ENCODE peak calls at places on chromosomes 3 and 15, in four cellular contexts. V is GM23248, H is GM23338, X is hepatocyte. K is an unnamed sample.

GRCh38 chr3:136882575-136882974 is 20.6 kb downstream of the NCK1 start:
- DNase-seq in H (no peak), X (no peak), V (no peak), K (no peak)

GRCh38 chr3:120438971-120439370 is 11.8 kb downstream of the FSTL1 start:
- DNase-seq in X (peak; percentile 79), H (no peak), V (peak; percentile 85), K (peak; percentile 20)

GRCh38 chr3:196175717-196176116 is 35.5 kb downstream of the ZDHHC19 start:
- DNase-seq in H (no peak), V (no peak), X (no peak), K (no peak)

GRCh38 chr15:64010719-64011118 is 35.6 kb downstream of the DAPK2 start:
- DNase-seq in X (no peak), V (peak; percentile 93), H (no peak), K (no peak)

GRCh38 chr3:45952456-45952855 is 9.2 kb downstream of the CXCR6 start:
- DNase-seq in X (no peak), V (peak; percentile 36), H (no peak), K (no peak)

GRCh38 chr3:187987919-187988318 is 166.0 kb upstream of the LPP start:
- DNase-seq in X (no peak), V (no peak), H (no peak), K (no peak)

GRCh38 chr15:64640146-64640868 is 135.1 kb downstream of the RBPMS2 start:
- DNase-seq in V (no peak), H (no peak), X (peak; percentile 23), K (no peak)

GRCh38 chr15:99251436-99251821 is at the start of gene LRRC28:
- DNase-seq in X (no peak), V (no peak), H (no peak), K (no peak)

GRCh38 chr3:183515968-183516851 is 39.3 kb downstream of the KLHL6 start:
- DNase-seq in H (peak; percentile 71), V (no peak), X (no peak), K (no peak)

GRCh38 chr3:149494022-149494758 is 19.7 kb downstream of the TM4SF4 start:
- DNase-seq in H (peak; percentile 90), X (peak; percentile 82), V (peak; percentile 80), K (peak; percentile 85)

GRCh38 chr3:84717894-84718293 is 240.9 kb upstream of the CADM2 start:
- DNase-seq in H (no peak), V (no peak), X (no peak), K (no peak)

GRCh38 chr3:50359760-50360110 is 414 bp upstream of the TMEM115 start:
- DNase-seq in V (no peak), H (no peak), X (no peak), K (no peak)

GRCh38 chr3:194998417-194998816 is 272.5 kb downstream of the XXYLT1 start:
- DNase-seq in H (no peak), V (no peak), X (no peak), K (no peak)

GRCh38 chr3:129758921-129759320 is 134.6 kb downstream of the TMCC1 start:
- DNase-seq in V (no peak), X (no peak), H (no peak), K (no peak)

GRCh38 chr3:101695779-101696372 is 9.4 kb upstream of the RPL24 start:
- DNase-seq in V (peak; percentile 62), H (peak; percentile 91), X (peak; percentile 79), K (peak; percentile 79)

DNA sequence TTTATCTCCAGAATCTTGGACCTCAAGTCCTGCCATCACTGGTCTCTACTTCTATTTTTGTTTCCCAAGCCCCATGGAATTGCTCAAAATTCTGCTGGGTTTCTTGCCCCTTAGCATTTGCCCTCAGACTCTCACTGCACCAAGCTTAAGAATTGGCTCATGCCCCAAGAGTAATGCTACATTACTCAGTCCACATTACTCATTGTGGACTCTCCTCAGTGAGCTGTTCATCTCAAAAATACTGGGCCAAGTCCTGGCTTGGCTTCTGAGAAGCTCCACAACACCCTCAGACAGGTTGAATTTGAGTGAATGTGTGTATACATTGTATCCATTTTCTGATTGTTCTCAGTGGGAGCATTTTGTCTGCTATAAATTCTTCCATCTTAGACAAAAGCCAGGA is 364.4 kb upstream of the ARHGEF26 start:
- DNase-seq in H (no peak), X (no peak), V (peak; percentile 87), K (no peak)
- TF ChIP-seq EZH2phosphoT487 in H (no peak), X (no peak), V (no peak), K (no peak)

GRCh38 chr3:12988728-12989454 is 84.3 kb downstream of the IQSEC1 start:
- DNase-seq in H (no peak), V (no peak), X (no peak), K (no peak)
- H3K4me1 ChIP-seq in H (peaks cover 6% of the 10 kb centered on the region), V (peaks cover 13% of the 10 kb centered on the region), X (peaks cover 16% of the 10 kb centered on the region), K (peaks cover 15% of the 10 kb centered on the region)

GRCh38 chr3:114827495-114827894 is 319.6 kb downstream of the ZBTB20 start:
- DNase-seq in X (peak; percentile 61), H (peak; percentile 80), V (peak; percentile 63), K (peak; percentile 37)
- TF ChIP-seq EZH2phosphoT487 in X (no peak), H (no peak), V (no peak), K (no peak)

DNA sequence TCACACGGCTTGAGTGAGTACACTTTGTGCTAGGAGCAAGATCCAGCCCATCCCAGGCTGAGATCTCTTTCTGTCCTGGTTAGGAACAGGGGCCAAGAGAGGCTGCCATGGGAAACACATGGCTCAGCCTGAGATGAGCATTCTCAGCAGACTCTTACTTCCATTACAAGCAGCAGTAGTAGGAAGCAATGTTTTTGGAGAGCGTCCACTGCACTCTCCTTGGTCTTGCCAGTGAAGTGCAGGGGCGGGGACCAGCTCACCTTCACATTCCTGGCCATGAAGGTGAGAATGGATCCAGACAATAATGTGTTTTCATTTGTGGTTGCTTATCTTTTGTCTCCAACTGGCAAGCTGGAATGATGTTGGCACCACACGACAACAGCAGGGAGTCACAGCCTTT is 24.7 kb downstream of the ZNF80 start:
- DNase-seq in H (no peak), V (peak; percentile 3), X (no peak), K (no peak)
- H3K4me1 ChIP-seq in H (peaks cover 32% of the 10 kb centered on the region), V (peaks cover 18% of the 10 kb centered on the region), X (no peaks in the 10 kb centered on the region), K (peaks cover 13% of the 10 kb centered on the region)

GRCh38 chr15:52466134-52466701 is 62.5 kb downstream of the MYO5A start:
- DNase-seq in H (peak; percentile 77), V (peak; percentile 18), X (no peak), K (peak; percentile 13)
- TF ChIP-seq EZH2phosphoT487 in H (no peak), V (no peak), X (no peak), K (no peak)

DNA sequence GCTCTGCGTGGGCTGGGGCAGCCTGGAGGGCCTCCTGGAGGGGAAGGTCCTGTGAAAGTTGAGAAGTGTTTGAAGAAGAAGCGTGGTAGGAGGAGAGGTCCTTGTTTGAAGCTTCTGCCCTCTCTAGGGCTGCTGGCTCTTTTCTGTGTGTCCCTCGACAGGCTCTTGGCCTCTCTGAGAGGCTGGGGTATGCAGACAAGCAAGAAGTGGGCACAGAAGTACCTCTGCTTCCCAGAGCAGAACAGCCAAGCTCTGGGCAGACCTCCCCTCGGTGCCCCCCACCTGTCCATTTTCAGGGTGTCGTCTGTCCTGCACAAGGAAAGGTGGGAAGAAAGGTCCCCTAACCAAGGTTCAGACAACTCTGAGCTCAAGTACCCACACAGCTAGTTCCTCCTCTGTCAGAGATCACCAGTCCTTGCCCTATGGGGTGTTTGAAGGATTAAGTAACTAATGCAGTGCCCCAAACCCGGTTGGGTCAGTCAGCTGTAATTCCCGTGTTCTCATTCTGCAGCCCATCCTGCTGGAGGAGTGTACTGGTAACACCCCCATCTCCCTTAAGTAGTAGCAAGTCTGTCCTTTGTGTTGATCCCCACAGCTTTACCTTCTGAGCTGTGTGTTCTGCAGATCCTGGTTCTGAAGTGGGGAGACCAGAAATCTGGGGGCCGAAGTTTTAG is 6.3 kb downstream of the CSK start:
- DNase-seq in V (no peak), X (no peak), H (no peak), K (no peak)
- H3K4me1 ChIP-seq in V (peaks cover 37% of the 10 kb centered on the region), X (peaks cover 42% of the 10 kb centered on the region), H (peaks cover 31% of the 10 kb centered on the region), K (peaks cover 24% of the 10 kb centered on the region)

GRCh38 chr3:180804871-180805430 is 107.5 kb upstream of the FXR1 start:
- DNase-seq in H (peak; percentile 92), X (peak; percentile 53), V (peak; percentile 56), K (peak; percentile 89)

DNA sequence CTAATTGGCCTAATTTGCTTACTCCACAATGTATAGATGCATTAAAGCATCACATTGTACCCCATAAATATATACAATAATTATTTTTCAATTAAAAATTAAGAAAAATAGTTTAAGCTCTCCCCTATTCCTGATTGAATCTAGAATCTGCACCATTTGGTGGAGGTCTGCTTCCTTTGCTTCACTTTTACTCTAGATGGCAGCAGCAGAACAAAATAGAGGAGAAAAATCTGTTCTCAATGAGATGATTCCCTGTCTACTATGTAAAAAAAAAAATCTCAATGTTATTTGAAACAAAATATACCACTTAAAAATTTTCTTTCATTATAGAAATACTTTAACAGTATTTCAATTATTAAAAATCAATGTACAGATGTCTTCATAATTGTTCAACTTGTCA is 109.6 kb upstream of the FXR1 start:
- DNase-seq in V (peak; percentile 48), X (peak; percentile 27), H (peak; percentile 69), K (peak; percentile 34)
- TF ChIP-seq EZH2phosphoT487 in V (no peak), X (no peak), H (no peak), K (no peak)

DNA sequence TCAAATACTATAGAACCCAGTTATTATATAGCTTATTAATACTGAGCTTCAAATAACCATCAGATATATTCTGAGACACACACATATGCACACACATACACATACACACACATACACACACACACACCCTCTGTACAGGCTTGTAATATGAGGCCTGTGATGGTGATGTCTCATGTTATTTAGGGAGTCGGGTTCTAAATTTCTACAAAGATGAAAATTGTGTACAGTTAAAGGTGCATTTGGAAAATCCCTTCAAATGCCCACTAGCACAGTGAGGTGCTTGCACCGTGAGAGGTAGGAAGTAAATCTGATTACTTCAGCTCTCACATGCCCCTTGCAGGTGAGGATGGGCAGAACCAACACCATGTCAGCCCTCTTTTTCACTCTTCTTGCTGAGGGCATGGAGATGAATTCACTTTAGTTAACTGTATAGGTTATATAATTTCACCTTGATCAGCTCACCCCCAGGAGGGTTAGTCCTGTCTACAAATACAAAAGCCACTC is 294.5 kb upstream of the PROK2 start:
- DNase-seq in X (no peak), H (no peak), V (no peak), K (no peak)
- H3K4me1 ChIP-seq in X (no peaks in the 10 kb centered on the region), H (peaks cover 17% of the 10 kb centered on the region), V (peaks cover 10% of the 10 kb centered on the region), K (peaks cover 11% of the 10 kb centered on the region)

GRCh38 chr3:354433-354832 is 157.9 kb downstream of the CHL1 start:
- DNase-seq in V (peak; percentile 50), H (peak; percentile 73), X (peak; percentile 63), K (peak; percentile 61)
- TF ChIP-seq EZH2phosphoT487 in V (no peak), H (no peak), X (no peak), K (no peak)